ENCODE peak calls at places on chromosomes 3 and 15, in eight cellular contexts. J is AG04449, Z is cardiac muscle cell, C is stomach, G is HCT116, E is MM.1S, D is fibroblast of lung, W is aorta. T is an unnamed sample.

GRCh38 chr15:72585659-72586058 is 68.8 kb upstream of the GOLGA6B start:
- DNase-seq in J (no peak), Z (no peak), C (no peak), G (no peak), E (no peak), D (peak), W (no peak), T (no peak)

GRCh38 chr3:164814106-164814505 is 264.2 kb downstream of the SI start:
- DNase-seq in J (no peak), Z (no peak), C (no peak), G (no peak), E (no peak), D (no peak), W (peak), T (no peak)

GRCh38 chr15:79965836-79966630 is 5.0 kb downstream of the BCL2A1 start:
- DNase-seq in J (no peak), Z (no peak), C (no peak), G (no peak), E (no peak), D (peak), W (no peak), T (no peak)

GRCh38 chr3:154931484-154931883 is 148.6 kb upstream of the MME start:
- DNase-seq in J (peak), Z (no peak), C (no peak), G (no peak), E (no peak), D (peak), W (no peak), T (no peak)

GRCh38 chr15:66948294-66948693 is 117.1 kb upstream of the SMAD3 start:
- DNase-seq in J (no peak), Z (no peak), C (no peak), G (no peak), E (peak), D (peak), W (no peak), T (no peak)

GRCh38 chr15:92843819-92844218 is 56.3 kb upstream of the CHD2 start:
- DNase-seq in J (no peak), Z (no peak), C (no peak), G (no peak), E (no peak), D (no peak), W (no peak), T (no peak)

GRCh38 chr3:111616417-111617105 is 21.4 kb upstream of the ZBED2 start:
- DNase-seq in J (no peak), Z (no peak), C (no peak), G (no peak), E (no peak), D (no peak), W (peak), T (no peak)

GRCh38 chr15:40906947-40907802 is 12.9 kb downstream of the VPS18 start:
- DNase-seq in J (no peak), Z (no peak), C (peak), G (no peak), E (no peak), D (peak), W (no peak), T (peak)

GRCh38 chr15:92745845-92746271 is 90.3 kb upstream of the FAM174B start:
- DNase-seq in J (no peak), Z (no peak), C (no peak), G (no peak), E (no peak), D (no peak), W (no peak), T (no peak)

GRCh38 chr15:73630796-73631471 is 2.3 kb downstream of the NPTN start:
- DNase-seq in J (no peak), Z (no peak), C (no peak), G (no peak), E (no peak), D (no peak), W (no peak), T (peak)

GRCh38 chr3:122902326-122902725 is 107.5 kb downstream of the SLC49A4 start:
- DNase-seq in J (no peak), Z (no peak), C (no peak), G (no peak), E (no peak), D (no peak), W (no peak), T (no peak)

GRCh38 chr15:90101130-90101968 is 919 bp downstream of the IDH2 start:
- DNase-seq in J (no peak), Z (peak), C (peak), G (no peak), E (peak), D (peak), W (peak), T (peak)

GRCh38 chr3:190044142-190044541 is 76.6 kb downstream of the P3H2 start:
- DNase-seq in J (no peak), Z (no peak), C (no peak), G (no peak), E (no peak), D (peak), W (no peak), T (no peak)

GRCh38 chr3:175107231-175107630 is 248.1 kb downstream of the NAALADL2 start:
- DNase-seq in J (no peak), Z (no peak), C (no peak), G (no peak), E (no peak), D (peak), W (no peak), T (no peak)

GRCh38 chr3:124063168-124063909 is 71.4 kb upstream of the ROPN1 start:
- DNase-seq in J (peak), Z (peak), C (no peak), G (no peak), E (no peak), D (peak), W (no peak), T (no peak)

GRCh38 chr3:51384145-51384729 is 854 bp upstream of the MANF start:
- DNase-seq in J (no peak), Z (peak), C (no peak), G (no peak), E (no peak), D (peak), W (no peak), T (no peak)

GRCh38 chr15:79007066-79007465 is 62.2 kb upstream of the CTSH start:
- DNase-seq in J (no peak), Z (peak), C (peak), G (peak), E (peak), D (no peak), W (peak), T (no peak)

GRCh38 chr3:48851407-48851806 is 3.7 kb upstream of the PRKAR2A start:
- DNase-seq in J (no peak), Z (peak), C (no peak), G (no peak), E (no peak), D (peak), W (no peak), T (peak)

GRCh38 chr3:151864423-151865101 is 8.9 kb upstream of the SUCNR1 start:
- DNase-seq in J (peak), Z (no peak), C (no peak), G (peak), E (no peak), D (peak), W (no peak), T (no peak)

GRCh38 chr3:126704494-126705214 is 614 bp downstream of the CHCHD6 start:
- DNase-seq in J (no peak), Z (no peak), C (no peak), G (no peak), E (no peak), D (peak), W (no peak), T (no peak)

GRCh38 chr15:92884813-92885461 is 15.2 kb upstream of the CHD2 start:
- DNase-seq in J (no peak), Z (no peak), C (no peak), G (no peak), E (no peak), D (no peak), W (no peak), T (no peak)

GRCh38 chr15:71333839-71334238 is 218.6 kb downstream of the THSD4 start:
- DNase-seq in J (no peak), Z (no peak), C (no peak), G (no peak), E (no peak), D (peak), W (no peak), T (no peak)

GRCh38 chr15:45429974-45430792 is 51.8 kb upstream of the GATM start:
- DNase-seq in J (no peak), Z (peak), C (peak), G (no peak), E (peak), D (peak), W (peak), T (peak)

GRCh38 chr3:28139288-28139687 is 102.1 kb upstream of the CMC1 start:
- DNase-seq in J (no peak), Z (no peak), C (no peak), G (no peak), E (no peak), D (no peak), W (no peak), T (no peak)

GRCh38 chr3:151197981-151198767 is 4.8 kb downstream of the GPR171 start:
- DNase-seq in J (no peak), Z (no peak), C (no peak), G (no peak), E (no peak), D (peak), W (no peak), T (no peak)

GRCh38 chr3:4897765-4898453 is 81.3 kb upstream of the BHLHE40 start:
- DNase-seq in J (no peak), Z (no peak), C (no peak), G (no peak), E (no peak), D (peak), W (peak), T (no peak)

GRCh38 chr3:160830792-160831191 is 74.8 kb downstream of the PPM1L start:
- DNase-seq in J (no peak), Z (peak), C (no peak), G (no peak), E (no peak), D (no peak), W (no peak), T (no peak)

GRCh38 chr15:70199601-70200000 is 101.9 kb upstream of the TLE3 start:
- DNase-seq in J (no peak), Z (no peak), C (no peak), G (no peak), E (no peak), D (no peak), W (no peak), T (no peak)

GRCh38 chr3:138850151-138850550 is 15.4 kb upstream of the PIK3CB start:
- DNase-seq in J (no peak), Z (peak), C (peak), G (no peak), E (no peak), D (peak), W (no peak), T (no peak)

GRCh38 chr3:17584066-17584465 is 158.4 kb downstream of the TBC1D5 start:
- DNase-seq in J (no peak), Z (no peak), C (no peak), G (no peak), E (no peak), D (no peak), W (no peak), T (no peak)

GRCh38 chr3:58323795-58324674 is 8.7 kb upstream of the PXK start:
- DNase-seq in J (no peak), Z (no peak), C (no peak), G (no peak), E (no peak), D (no peak), W (no peak), T (no peak)

GRCh38 chr15:42608110-42608531 is 32.7 kb downstream of the STARD9 start:
- DNase-seq in J (no peak), Z (peak), C (no peak), G (no peak), E (peak), D (peak), W (no peak), T (no peak)

GRCh38 chr3:46405301-46406079 is 1.4 kb downstream of the CCR5AS start:
- DNase-seq in J (no peak), Z (no peak), C (peak), G (no peak), E (no peak), D (no peak), W (no peak), T (no peak)

GRCh38 chr3:134367412-134367811 is 6.8 kb downstream of the AMOTL2 start:
- DNase-seq in J (no peak), Z (no peak), C (no peak), G (no peak), E (no peak), D (no peak), W (no peak), T (no peak)

GRCh38 chr3:134369861-134370596 is 4.2 kb downstream of the AMOTL2 start:
- DNase-seq in J (no peak), Z (no peak), C (no peak), G (no peak), E (no peak), D (no peak), W (peak), T (no peak)

GRCh38 chr3:134367869-134368750 is 6.1 kb downstream of the AMOTL2 start:
- DNase-seq in J (no peak), Z (no peak), C (no peak), G (no peak), E (no peak), D (no peak), W (no peak), T (no peak)

GRCh38 chr3:134369231-134369741 is 5.0 kb downstream of the AMOTL2 start:
- DNase-seq in J (no peak), Z (no peak), C (no peak), G (no peak), E (no peak), D (peak), W (no peak), T (no peak)

DNA sequence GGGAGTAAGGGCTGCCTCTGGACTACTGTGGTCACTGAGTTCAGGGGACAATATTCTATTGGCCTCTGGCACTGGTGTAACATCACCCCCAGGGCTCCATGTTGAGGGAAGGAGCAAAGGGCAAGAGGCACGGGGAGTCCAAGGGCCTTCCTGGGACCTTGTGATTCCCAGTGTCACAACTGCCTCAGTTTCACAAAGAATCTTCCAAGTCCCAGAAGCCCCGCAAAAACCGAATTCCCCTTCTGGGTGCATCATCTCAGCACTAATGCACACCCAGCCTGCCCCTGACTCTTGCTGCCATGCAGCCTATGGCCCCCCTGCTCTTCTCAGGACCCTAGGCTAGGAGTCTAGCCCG is 5.5 kb downstream of the AMOTL2 start:
- DNase-seq in J (no peak), Z (no peak), C (no peak), G (no peak), E (no peak), D (no peak), W (no peak), T (no peak)
- H3K4me3 ChIP-seq in J (no peak), Z (no peak), C (no peak), G (no peak), E (no peak), D (no peak), W (no peak), T (no peak)

GRCh38 chr3:148309390-148310035 is 388.2 kb upstream of the AGTR1 start:
- DNase-seq in J (no peak), Z (peak), C (no peak), G (peak), E (peak), D (peak), W (no peak), T (peak)
- H3K4me3 ChIP-seq in J (no peak), Z (no peak), C (no peak), G (no peak), E (no peak), D (no peak), W (no peak), T (no peak)

GRCh38 chr3:19540464-19540863 is 392.2 kb downstream of the KCNH8 start:
- DNase-seq in J (no peak), Z (no peak), C (no peak), G (no peak), E (no peak), D (no peak), W (no peak), T (no peak)
- H3K4me3 ChIP-seq in J (no peak), Z (no peak), C (no peak), G (no peak), E (no peak), D (no peak), W (no peak), T (no peak)

GRCh38 chr15:55284461-55284860 is 5.2 kb downstream of the RAB27A start:
- DNase-seq in J (no peak), Z (peak), C (no peak), G (no peak), E (no peak), D (no peak), W (no peak), T (no peak)

GRCh38 chr15:55289011-55289572 is 521 bp downstream of the RAB27A start:
- DNase-seq in J (no peak), Z (peak), C (peak), G (no peak), E (peak), D (no peak), W (peak), T (peak)

GRCh38 chr15:55289573-55290360 is at the start of gene RAB27A:
- DNase-seq in J (no peak), Z (peak), C (peak), G (peak), E (peak), D (peak), W (peak), T (peak)

GRCh38 chr15:55290361-55291057 is 896 bp upstream of the RAB27A start:
- DNase-seq in J (no peak), Z (peak), C (peak), G (peak), E (peak), D (peak), W (peak), T (peak)

DNA sequence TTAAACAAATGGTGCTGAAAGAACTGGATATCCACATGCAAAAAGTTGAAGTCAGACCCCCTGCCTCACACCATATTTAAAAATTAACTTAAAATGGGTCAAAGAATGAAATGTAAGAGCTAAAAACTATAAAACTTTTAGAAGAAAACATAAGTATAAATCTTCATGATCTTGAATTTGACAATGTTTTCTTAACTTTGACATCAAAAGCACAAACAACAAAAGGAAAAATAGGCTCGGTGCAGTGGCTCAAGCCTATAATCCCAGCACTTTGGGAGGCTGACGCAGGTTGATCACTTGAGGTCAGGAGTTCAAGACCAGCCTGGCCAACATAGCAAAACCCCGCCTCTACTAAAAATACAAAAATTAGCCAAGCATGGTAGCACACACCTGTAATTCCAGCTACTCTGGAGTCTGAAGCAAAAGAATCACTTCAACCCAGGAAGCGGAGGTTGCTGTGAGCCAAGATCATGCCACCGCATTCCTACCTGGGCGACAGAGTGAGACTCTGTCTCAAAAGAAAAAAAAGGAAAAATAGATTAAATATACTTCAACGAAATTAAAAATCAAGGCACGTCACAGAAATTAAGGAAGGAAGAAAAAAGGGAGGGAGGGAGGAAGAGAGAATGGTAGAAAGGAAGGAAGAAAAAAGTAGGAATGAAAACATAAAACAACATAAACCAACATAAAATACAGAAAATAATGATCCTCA is 1.5 kb downstream of the RAB27A start:
- DNase-seq in J (no peak), Z (no peak), C (no peak), G (no peak), E (no peak), D (no peak), W (no peak), T (no peak)
- H3K4me3 ChIP-seq in J (no peak), Z (peak), C (peak), G (no peak), E (peak), D (peak), W (no peak), T (peak)

T was measured in HAP-1.